ENCODE peak calls at places on chromosomes 5 and 9, in four cellular contexts. One of them, this sample, is unnamed.

GRCh38 chr9:31629292-31629691 is 755.2 kb upstream of the ACO1 start:
- DNase-seq in right atrium auricular region: no peak
- DNase-seq in heart left ventricle: no peak
- DNase-seq in tibial nerve: no peak
- DNase-seq in this sample: no peak

GRCh38 chr5:43658499-43658898 is 55.5 kb downstream of the NNT start:
- DNase-seq in right atrium auricular region: no peak
- DNase-seq in heart left ventricle: no peak
- DNase-seq in tibial nerve: no peak
- DNase-seq in this sample: no peak

GRCh38 chr5:115343855-115344254 is 47.4 kb upstream of the CCDC112 start:
- DNase-seq in right atrium auricular region: no peak
- DNase-seq in heart left ventricle: no peak
- DNase-seq in tibial nerve: no peak
- DNase-seq in this sample: no peak

GRCh38 chr9:34612788-34613390 is 992 bp upstream of the RPP25L start:
- DNase-seq in right atrium auricular region: peak; percentile 88
- DNase-seq in heart left ventricle: peak; percentile 78
- DNase-seq in tibial nerve: peak; percentile 83
- DNase-seq in this sample: peak; percentile 74

GRCh38 chr5:68339921-68340321 is 124.4 kb downstream of the PIK3R1 start:
- DNase-seq in right atrium auricular region: no peak
- DNase-seq in heart left ventricle: no peak
- DNase-seq in tibial nerve: no peak
- DNase-seq in this sample: no peak

GRCh38 chr5:68962632-68963484 is 131.0 kb upstream of the SLC30A5 start:
- DNase-seq in right atrium auricular region: peak; percentile 78
- DNase-seq in heart left ventricle: peak; percentile 60
- DNase-seq in tibial nerve: peak; percentile 89
- DNase-seq in this sample: no peak

GRCh38 chr5:166980666-166981065 is 1310.8 kb upstream of the WWC1 start:
- DNase-seq in right atrium auricular region: no peak
- DNase-seq in heart left ventricle: no peak
- DNase-seq in tibial nerve: no peak
- DNase-seq in this sample: no peak

GRCh38 chr5:1511651-1512540 is 11.9 kb downstream of the LPCAT1 start:
- DNase-seq in right atrium auricular region: peak; percentile 55
- DNase-seq in heart left ventricle: peak; percentile 17
- DNase-seq in tibial nerve: no peak
- DNase-seq in this sample: peak; percentile 9

GRCh38 chr5:63245271-63245670 is 666.7 kb downstream of the LRRC70 start:
- DNase-seq in right atrium auricular region: no peak
- DNase-seq in heart left ventricle: no peak
- DNase-seq in tibial nerve: no peak
- DNase-seq in this sample: no peak

GRCh38 chr9:93012998-93013855 is 45.3 kb upstream of the SUSD3 start:
- DNase-seq in right atrium auricular region: no peak
- DNase-seq in heart left ventricle: no peak
- DNase-seq in tibial nerve: no peak
- DNase-seq in this sample: no peak

DNA sequence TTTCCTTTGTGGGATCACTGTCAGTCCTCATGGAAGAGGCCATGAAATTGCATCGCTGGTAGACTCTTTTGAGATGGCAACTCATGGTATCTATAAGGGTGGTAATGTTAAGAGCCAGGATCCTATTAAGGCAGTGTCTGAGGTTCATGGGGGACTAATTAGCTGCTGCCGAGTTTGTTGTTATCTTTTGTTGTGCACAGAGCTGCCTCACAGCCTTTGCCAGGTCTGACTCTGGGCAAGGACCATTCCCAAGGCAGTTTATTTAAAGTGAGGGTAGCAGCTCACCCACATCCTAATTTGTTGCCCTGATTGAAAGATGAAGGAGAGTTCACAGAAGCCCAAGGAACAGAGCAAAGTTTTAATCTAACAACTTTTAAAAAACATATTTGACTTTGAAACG is 7.9 kb downstream of the SMARCA2 start:
- DNase-seq in right atrium auricular region: no peak
- DNase-seq in heart left ventricle: no peak
- DNase-seq in tibial nerve: no peak
- DNase-seq in this sample: no peak
- H3K4me1 ChIP-seq in right atrium auricular region: peaks cover 96% of the 10 kb centered on the region
- H3K4me1 ChIP-seq in heart left ventricle: peaks cover 80% of the 10 kb centered on the region
- H3K4me1 ChIP-seq in tibial nerve: no peaks in the 10 kb centered on the region
- H3K4me1 ChIP-seq in this sample: peaks cover 91% of the 10 kb centered on the region

GRCh38 chr5:113231653-113232000 is 203.2 kb downstream of the TSSK1B start:
- DNase-seq in right atrium auricular region: no peak
- DNase-seq in heart left ventricle: no peak
- DNase-seq in tibial nerve: no peak
- DNase-seq in this sample: no peak

GRCh38 chr5:113230711-113231652 is 203.8 kb downstream of the TSSK1B start:
- DNase-seq in right atrium auricular region: no peak
- DNase-seq in heart left ventricle: no peak
- DNase-seq in tibial nerve: no peak
- DNase-seq in this sample: no peak

GRCh38 chr5:113233606-113234005 is 201.2 kb downstream of the TSSK1B start:
- DNase-seq in right atrium auricular region: no peak
- DNase-seq in heart left ventricle: no peak
- DNase-seq in tibial nerve: no peak
- DNase-seq in this sample: no peak

GRCh38 chr5:113232246-113232645 is 202.5 kb downstream of the TSSK1B start:
- DNase-seq in right atrium auricular region: no peak
- DNase-seq in heart left ventricle: no peak
- DNase-seq in tibial nerve: no peak
- DNase-seq in this sample: no peak

DNA sequence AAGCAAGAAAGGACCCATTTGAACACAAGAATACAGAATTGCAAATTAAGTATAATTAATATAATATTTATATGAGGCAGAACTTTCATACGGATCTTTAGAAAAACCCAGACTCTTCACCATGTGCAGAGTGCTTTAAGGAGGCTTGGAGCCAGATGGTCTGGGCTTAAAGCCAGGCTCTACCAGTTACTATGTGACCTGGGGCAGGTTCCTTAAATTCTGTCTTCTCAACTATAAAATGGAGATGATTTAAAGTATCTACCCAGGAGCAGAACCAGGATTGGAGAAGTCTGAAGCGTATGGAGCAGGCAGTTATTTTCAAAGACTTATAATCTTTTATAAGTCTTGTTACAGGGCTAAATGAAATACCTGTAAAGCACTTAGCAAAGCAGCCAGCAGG is 202.1 kb downstream of the TSSK1B start:
- DNase-seq in right atrium auricular region: no peak
- DNase-seq in heart left ventricle: peak; percentile 48
- DNase-seq in tibial nerve: peak; percentile 29
- DNase-seq in this sample: no peak
- H3K4me1 ChIP-seq in right atrium auricular region: peaks cover 55% of the 10 kb centered on the region
- H3K4me1 ChIP-seq in heart left ventricle: peaks cover 26% of the 10 kb centered on the region
- H3K4me1 ChIP-seq in tibial nerve: no peaks in the 10 kb centered on the region
- H3K4me1 ChIP-seq in this sample: no peaks in the 10 kb centered on the region

GRCh38 chr9:95076696-95077052 is 240.8 kb downstream of the FANCC start:
- DNase-seq in right atrium auricular region: no peak
- DNase-seq in heart left ventricle: no peak
- DNase-seq in tibial nerve: no peak
- DNase-seq in this sample: no peak
- H3K4me1 ChIP-seq in right atrium auricular region: peaks cover 90% of the 10 kb centered on the region
- H3K4me1 ChIP-seq in heart left ventricle: peaks cover 76% of the 10 kb centered on the region
- H3K4me1 ChIP-seq in tibial nerve: no peaks in the 10 kb centered on the region
- H3K4me1 ChIP-seq in this sample: no peaks in the 10 kb centered on the region

DNA sequence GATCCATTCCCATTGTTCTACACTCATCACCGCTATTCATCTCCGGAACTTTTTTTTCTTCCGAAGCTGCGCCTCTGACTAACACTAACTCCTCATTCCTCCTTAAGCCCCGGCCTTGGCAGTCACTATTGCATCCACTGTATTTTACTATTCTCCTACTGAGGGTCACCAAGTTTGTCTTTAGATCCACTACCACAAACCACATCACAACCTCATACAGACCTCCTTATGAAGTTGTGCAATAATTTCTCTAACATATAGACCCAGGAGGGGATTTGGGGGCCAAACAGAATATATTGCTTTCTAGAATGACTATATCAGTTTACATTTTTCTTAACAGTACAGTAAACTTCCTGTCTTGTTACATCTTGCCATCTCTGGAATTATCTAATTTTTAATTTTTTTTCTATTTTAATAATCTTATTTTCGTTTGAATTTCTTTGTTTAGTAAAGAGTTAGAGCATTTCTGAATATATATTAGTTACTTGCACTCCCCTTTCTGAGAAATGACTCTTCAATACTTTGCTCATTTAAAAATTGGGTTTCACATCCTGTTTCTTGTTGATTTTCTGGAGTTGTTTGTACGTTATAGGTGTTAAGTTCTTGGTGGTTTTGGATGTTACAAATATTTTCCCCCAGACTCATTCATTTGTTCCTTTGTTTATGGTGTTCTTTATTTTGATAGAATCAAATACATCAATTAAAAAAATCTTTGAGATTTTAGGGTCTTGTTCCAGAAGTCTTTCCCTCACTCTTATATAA is 37.1 kb downstream of the DMRT2 start:
- DNase-seq in right atrium auricular region: no peak
- DNase-seq in heart left ventricle: no peak
- DNase-seq in tibial nerve: no peak
- DNase-seq in this sample: no peak
- H3K4me1 ChIP-seq in right atrium auricular region: no peaks in the 10 kb centered on the region
- H3K4me1 ChIP-seq in heart left ventricle: no peaks in the 10 kb centered on the region
- H3K4me1 ChIP-seq in tibial nerve: no peaks in the 10 kb centered on the region
- H3K4me1 ChIP-seq in this sample: no peaks in the 10 kb centered on the region

GRCh38 chr5:55900068-55900467 is 48.9 kb downstream of the IL31RA start:
- DNase-seq in right atrium auricular region: no peak
- DNase-seq in heart left ventricle: no peak
- DNase-seq in tibial nerve: no peak
- DNase-seq in this sample: no peak
- H3K4me1 ChIP-seq in right atrium auricular region: no peaks in the 10 kb centered on the region
- H3K4me1 ChIP-seq in heart left ventricle: no peaks in the 10 kb centered on the region
- H3K4me1 ChIP-seq in tibial nerve: no peaks in the 10 kb centered on the region
- H3K4me1 ChIP-seq in this sample: peaks cover 14% of the 10 kb centered on the region

GRCh38 chr5:179616002-179616594 is 7.4 kb downstream of the HNRNPH1 start:
- DNase-seq in right atrium auricular region: no peak
- DNase-seq in heart left ventricle: no peak
- DNase-seq in tibial nerve: no peak
- DNase-seq in this sample: no peak

GRCh38 chr5:179619776-179620175 is 3.7 kb downstream of the HNRNPH1 start:
- DNase-seq in right atrium auricular region: no peak
- DNase-seq in heart left ventricle: no peak
- DNase-seq in tibial nerve: no peak
- DNase-seq in this sample: no peak

GRCh38 chr5:179620293-179620692 is 3.2 kb downstream of the HNRNPH1 start:
- DNase-seq in right atrium auricular region: no peak
- DNase-seq in heart left ventricle: no peak
- DNase-seq in tibial nerve: no peak
- DNase-seq in this sample: no peak

GRCh38 chr5:179618923-179619554 is 4.4 kb downstream of the HNRNPH1 start:
- DNase-seq in right atrium auricular region: no peak
- DNase-seq in heart left ventricle: no peak
- DNase-seq in tibial nerve: no peak
- DNase-seq in this sample: no peak

GRCh38 chr5:179617930-179618329 is 5.5 kb downstream of the HNRNPH1 start:
- DNase-seq in right atrium auricular region: no peak
- DNase-seq in heart left ventricle: no peak
- DNase-seq in tibial nerve: no peak
- DNase-seq in this sample: no peak
- H3K4me1 ChIP-seq in right atrium auricular region: peaks cover 52% of the 10 kb centered on the region
- H3K4me1 ChIP-seq in heart left ventricle: peaks cover 45% of the 10 kb centered on the region
- H3K4me1 ChIP-seq in tibial nerve: no peaks in the 10 kb centered on the region
- H3K4me1 ChIP-seq in this sample: peaks cover 72% of the 10 kb centered on the region

DNA sequence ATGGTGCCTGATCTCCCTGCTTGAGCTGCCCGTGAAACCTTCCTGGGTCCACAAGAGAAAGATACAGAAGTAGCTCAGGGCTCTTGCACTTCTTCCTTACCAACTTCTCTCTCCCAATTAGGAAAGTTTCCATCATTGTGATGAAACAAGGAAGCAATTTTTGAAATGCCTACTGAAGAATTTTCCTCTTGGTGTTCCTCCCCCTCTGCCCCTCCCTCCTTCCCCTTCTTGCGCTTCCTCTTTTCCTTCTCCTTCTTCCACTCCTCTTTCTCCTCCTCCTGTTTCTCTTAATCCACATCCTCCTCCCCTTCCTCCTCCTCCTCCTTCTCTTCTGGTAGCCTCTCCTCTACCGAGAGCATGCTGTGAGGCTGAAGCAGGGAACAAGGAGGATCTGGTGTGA is 36.3 kb upstream of the OTULINL start:
- DNase-seq in right atrium auricular region: no peak
- DNase-seq in heart left ventricle: no peak
- DNase-seq in tibial nerve: peak; percentile 21
- DNase-seq in this sample: no peak
- H3K4me1 ChIP-seq in right atrium auricular region: no peaks in the 10 kb centered on the region
- H3K4me1 ChIP-seq in heart left ventricle: no peaks in the 10 kb centered on the region
- H3K4me1 ChIP-seq in tibial nerve: no peaks in the 10 kb centered on the region
- H3K4me1 ChIP-seq in this sample: no peaks in the 10 kb centered on the region

DNA sequence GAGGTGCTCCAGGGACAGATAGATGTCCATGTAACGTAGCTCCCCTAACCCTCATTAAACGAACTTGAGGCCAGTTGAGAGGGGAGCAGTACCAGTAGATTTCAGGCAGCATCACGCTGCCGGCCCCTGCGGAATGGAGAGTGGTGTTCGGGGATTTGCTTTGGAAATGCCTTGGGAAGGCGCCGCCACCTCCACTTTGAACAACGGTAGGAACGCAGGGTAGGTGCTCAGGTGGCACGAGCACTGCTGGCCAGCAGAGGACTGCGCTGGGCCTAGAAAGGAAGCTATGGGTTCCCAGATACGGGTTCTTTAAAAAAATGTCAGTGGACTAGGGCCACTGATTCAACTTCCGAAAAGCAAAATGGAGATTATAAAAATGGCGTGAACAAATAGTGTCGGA is 271.8 kb downstream of the FANCC start:
- DNase-seq in right atrium auricular region: no peak
- DNase-seq in heart left ventricle: no peak
- DNase-seq in tibial nerve: no peak
- DNase-seq in this sample: no peak
- H3K4me1 ChIP-seq in right atrium auricular region: peaks cover 76% of the 10 kb centered on the region
- H3K4me1 ChIP-seq in heart left ventricle: peaks cover 42% of the 10 kb centered on the region
- H3K4me1 ChIP-seq in tibial nerve: no peaks in the 10 kb centered on the region
- H3K4me1 ChIP-seq in this sample: peaks cover 7% of the 10 kb centered on the region